ENCODE peak calls at places on chromosome 1, in ten cellular contexts. G is aorta; I is AG04450; D is GM23338; R is epithelial cell of proximal tubule; U is NB4; V is astrocyte of the spinal cord; A is HCT116; X is fibroblast of mammary gland; W is CD4-positive, CD25-positive, alpha-beta regulatory T cell. S is an unnamed sample.

GRCh38 chr1:58064281-58064680 is 482.2 kb downstream of the OMA1 start:
- DNase-seq in G (no peak), I (no peak), D (peak; percentile 41), R (no peak), U (no peak), V (no peak), A (no peak), X (no peak), W (no peak), S (no peak)

GRCh38 chr1:81660286-81660685 is 140.4 kb upstream of the ADGRL2 start:
- DNase-seq in G (no peak), I (no peak), D (no peak), R (no peak), U (no peak), V (no peak), A (no peak), X (no peak), W (no peak), S (peak; percentile 24)

GRCh38 chr1:210025870-210026269 is 87.9 kb downstream of the SYT14 start:
- DNase-seq in G (no peak), I (no peak), D (no peak), R (no peak), U (no peak), V (no peak), A (no peak), X (no peak), W (no peak), S (no peak)

GRCh38 chr1:231919900-231920299 is 293.3 kb downstream of the DISC1 start:
- DNase-seq in G (no peak), I (no peak), D (peak; percentile 25), R (no peak), U (peak; percentile 21), V (no peak), A (no peak), X (no peak), W (no peak), S (no peak)

GRCh38 chr1:59404725-59405124 is 107.8 kb downstream of the FGGY start:
- DNase-seq in G (no peak), I (no peak), D (no peak), R (no peak), U (no peak), V (no peak), A (no peak), X (no peak), W (no peak), S (no peak)

GRCh38 chr1:167126811-167127210 is 32.9 kb downstream of the STYXL2 start:
- DNase-seq in G (no peak), I (no peak), D (no peak), R (no peak), U (no peak), V (no peak), A (no peak), X (no peak), W (no peak), S (no peak)

GRCh38 chr1:119713538-119714456 is 2.1 kb downstream of the PHGDH start:
- DNase-seq in G (no peak), I (no peak), D (peak; percentile 82), R (no peak), U (peak; percentile 47), V (peak; percentile 15), A (no peak), X (peak; percentile 26), W (no peak), S (no peak)

GRCh38 chr1:53127546-53127945 is 14.9 kb downstream of the SLC1A7 start:
- DNase-seq in G (peak; percentile 55), I (no peak), D (no peak), R (no peak), U (peak; percentile 17), V (no peak), A (no peak), X (peak; percentile 27), W (no peak), S (no peak)

GRCh38 chr1:26280333-26281042 is 602 bp downstream of the SH3BGRL3 start:
- DNase-seq in G (no peak), I (no peak), D (peak; percentile 37), R (no peak), U (peak; percentile 90), V (no peak), A (no peak), X (peak; percentile 60), W (no peak), S (no peak)

GRCh38 chr1:98126740-98127139 is 205.9 kb upstream of the DPYD start:
- DNase-seq in G (no peak), I (no peak), D (no peak), R (no peak), U (no peak), V (no peak), A (no peak), X (no peak), W (no peak), S (no peak)

GRCh38 chr1:21594935-21595897 is 73.9 kb downstream of the RAP1GAP start:
- DNase-seq in G (peak; percentile 88), I (no peak), D (peak; percentile 92), R (no peak), U (peak; percentile 69), V (peak; percentile 47), A (peak; percentile 23), X (peak; percentile 63), W (no peak), S (no peak)

GRCh38 chr1:226603976-226604845 is 55.6 kb downstream of the STUM start:
- DNase-seq in G (peak; percentile 49), I (no peak), D (peak; percentile 71), R (no peak), U (no peak), V (no peak), A (no peak), X (no peak), W (no peak), S (no peak)

GRCh38 chr1:225631041-225631663 is 21.8 kb downstream of the ENAH start:
- DNase-seq in G (no peak), I (no peak), D (no peak), R (no peak), U (no peak), V (peak; percentile 40), A (no peak), X (no peak), W (no peak), S (no peak)

GRCh38 chr1:93670141-93670540 is 11.5 kb downstream of the BCAR3 start:
- DNase-seq in G (no peak), I (no peak), D (no peak), R (no peak), U (no peak), V (peak; percentile 90), A (peak; percentile 68), X (peak; percentile 93), W (no peak), S (peak; percentile 86)

GRCh38 chr1:114745351-114745750 is 12.4 kb downstream of the CSDE1 start:
- DNase-seq in G (no peak), I (no peak), D (no peak), R (no peak), U (no peak), V (peak; percentile 63), A (no peak), X (peak; percentile 44), W (no peak), S (no peak)
- H3K4me3 ChIP-seq in G (no peak overlapping the region), I (no peak overlapping the region), D (no peak overlapping the region), R (no peak overlapping the region), U (no peak overlapping the region), V (no peak overlapping the region), A (no peak overlapping the region), X (no peak overlapping the region), W (peak overlapping the region; percentile 20), S (no peak overlapping the region)

DNA sequence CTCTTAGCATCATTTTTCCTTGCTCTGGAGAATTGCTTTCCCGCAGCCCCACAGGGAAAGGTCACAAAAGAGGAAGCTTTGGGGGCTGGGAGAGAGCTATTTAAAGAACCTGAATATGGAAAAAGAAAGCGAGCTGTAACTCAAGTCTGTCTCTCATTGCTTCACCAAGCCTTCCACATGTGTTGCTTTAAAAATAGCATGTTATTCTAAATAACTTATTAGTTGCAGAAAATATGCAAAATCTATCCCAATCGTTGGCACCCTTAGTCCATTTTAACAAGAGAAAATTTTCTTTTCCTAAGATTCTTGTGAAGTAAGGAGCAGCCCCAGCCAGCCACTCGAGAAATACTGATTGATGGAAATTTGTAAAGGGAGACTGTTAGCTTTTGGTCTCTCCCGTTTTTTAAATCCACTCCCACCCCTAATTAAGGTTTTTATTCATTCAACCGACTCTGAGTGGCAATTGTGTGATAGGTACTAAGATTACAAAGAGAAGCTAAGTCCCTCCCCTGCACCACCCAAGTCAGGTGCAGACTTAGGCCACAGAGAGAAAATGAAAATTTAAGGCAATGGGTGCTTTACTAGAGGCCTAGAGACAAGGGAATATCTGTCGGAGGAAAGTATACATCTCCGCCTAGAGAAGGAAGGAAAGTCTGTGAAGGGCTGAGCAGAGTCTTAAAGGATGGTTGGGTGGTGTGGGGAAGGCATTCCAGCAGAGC is 828 bp downstream of the CYP4X1 start:
- DNase-seq in G (no peak), I (no peak), D (peak; percentile 25), R (no peak), U (no peak), V (peak; percentile 10), A (no peak), X (no peak), W (no peak), S (no peak)
- H3K4me3 ChIP-seq in G (peak overlapping the region; percentile 61), I (no peak overlapping the region), D (peak overlapping the region; percentile 85), R (no peak overlapping the region), U (no peak overlapping the region), V (peak overlapping the region; percentile 32), A (no peak overlapping the region), X (no peak overlapping the region), W (no peak overlapping the region), S (no peak overlapping the region)

GRCh38 chr1:243597383-243597782 is 252.7 kb downstream of the AKT3 start:
- DNase-seq in G (no peak), I (no peak), D (no peak), R (no peak), U (no peak), V (no peak), A (no peak), X (peak; percentile 17), W (no peak), S (no peak)

GRCh38 chr1:243594455-243594854 is 255.6 kb downstream of the AKT3 start:
- DNase-seq in G (no peak), I (no peak), D (no peak), R (no peak), U (no peak), V (no peak), A (no peak), X (no peak), W (no peak), S (no peak)

GRCh38 chr1:243598433-243598832 is 251.6 kb downstream of the AKT3 start:
- DNase-seq in G (no peak), I (peak; percentile 54), D (no peak), R (peak; percentile 13), U (peak; percentile 86), V (peak; percentile 80), A (no peak), X (peak; percentile 90), W (peak; percentile 23), S (peak; percentile 79)

GRCh38 chr1:243596441-243597183 is 253.4 kb downstream of the AKT3 start:
- DNase-seq in G (no peak), I (peak; percentile 80), D (no peak), R (peak; percentile 47), U (peak; percentile 89), V (peak; percentile 92), A (no peak), X (peak; percentile 98), W (peak; percentile 51), S (peak; percentile 89)

GRCh38 chr1:243595527-243596206 is 254.4 kb downstream of the AKT3 start:
- DNase-seq in G (no peak), I (peak; percentile 32), D (no peak), R (no peak), U (peak; percentile 15), V (peak; percentile 68), A (no peak), X (peak; percentile 89), W (peak; percentile 17), S (peak; percentile 45)
- H3K4me3 ChIP-seq in G (no peak overlapping the region), I (no peak overlapping the region), D (no peak overlapping the region), R (no peak overlapping the region), U (no peak overlapping the region), V (no peak overlapping the region), A (no peak overlapping the region), X (no peak overlapping the region), W (peak overlapping the region; percentile 72), S (no peak overlapping the region)

GRCh38 chr1:201259476-201260235 is 23.6 kb upstream of the PKP1 start:
- DNase-seq in G (peak; percentile 76), I (no peak), D (peak; percentile 82), R (no peak), U (no peak), V (peak; percentile 33), A (no peak), X (peak; percentile 32), W (no peak), S (no peak)
- H3K4me3 ChIP-seq in G (no peak overlapping the region), I (no peak overlapping the region), D (peak overlapping the region; percentile 68), R (peak overlapping the region; percentile 47), U (no peak overlapping the region), V (no peak overlapping the region), A (peak overlapping the region; percentile 66), X (no peak overlapping the region), W (no peak overlapping the region), S (no peak overlapping the region)

S was measured in skeletal muscle cell.